ENCODE peak calls at places on chromosomes 7 and 10, in ten cellular contexts. I, F, H, O, B, C, Q, X, Y and E are unnamed samples.
A peak's percentile ranks its signal among the peaks of the same experiment; 100 is the strongest.

GRCh38 chr7:157564518-157565177 is 227.8 kb downstream of the DNAJB6 start:
- DNase-seq in I (no peak), F (no peak), H (no peak), O (no peak), B (peak; percentile 54), C (no peak), Q (peak; percentile 27), X (no peak), Y (no peak), E (no peak)

GRCh38 chr10:74891048-74891447 is 64.6 kb downstream of the KAT6B start:
- DNase-seq in I (no peak), F (no peak), H (no peak), O (no peak), B (no peak), C (no peak), Q (no peak), X (no peak), Y (no peak), E (no peak)

GRCh38 chr10:79358811-79359210 is 11.5 kb downstream of the PPIF start:
- DNase-seq in I (peak; percentile 70), F (peak; percentile 37), H (no peak), O (no peak), B (no peak), C (no peak), Q (no peak), X (no peak), Y (peak; percentile 75), E (no peak)

GRCh38 chr10:18144928-18145327 is 4.7 kb downstream of the CACNB2 start:
- DNase-seq in I (peak; percentile 44), F (no peak), H (no peak), O (no peak), B (no peak), C (no peak), Q (no peak), X (no peak), Y (peak; percentile 41), E (no peak)

GRCh38 chr10:61888744-61889143 is 12.8 kb upstream of the ARID5B start:
- DNase-seq in I (no peak), F (no peak), H (no peak), O (no peak), B (peak; percentile 40), C (no peak), Q (peak; percentile 67), X (no peak), Y (no peak), E (no peak)

GRCh38 chr7:90968871-90969270 is 295.4 kb upstream of the FZD1 start:
- DNase-seq in I (no peak), F (no peak), H (no peak), O (no peak), B (no peak), C (no peak), Q (no peak), X (no peak), Y (no peak), E (no peak)

GRCh38 chr7:369476-369980 is 79.6 kb downstream of the FOXL3 start:
- DNase-seq in I (peak; percentile 55), F (no peak), H (peak; percentile 54), O (no peak), B (no peak), C (no peak), Q (no peak), X (no peak), Y (peak; percentile 57), E (no peak)

GRCh38 chr7:27459021-27459728 is 203.5 kb downstream of the HIBADH start:
- DNase-seq in I (no peak), F (no peak), H (no peak), O (no peak), B (peak; percentile 31), C (no peak), Q (peak; percentile 30), X (no peak), Y (no peak), E (no peak)

GRCh38 chr7:158771213-158771817 is 58.0 kb downstream of the ESYT2 start:
- DNase-seq in I (no peak), F (no peak), H (no peak), O (no peak), B (no peak), C (no peak), Q (no peak), X (no peak), Y (no peak), E (no peak)

GRCh38 chr10:54961040-54961439 is 160.0 kb upstream of the PCDH15 start:
- DNase-seq in I (no peak), F (no peak), H (no peak), O (no peak), B (no peak), C (no peak), Q (no peak), X (no peak), Y (no peak), E (no peak)

GRCh38 chr10:70124415-70124814 is 8.2 kb downstream of the AIFM2 start:
- DNase-seq in I (no peak), F (no peak), H (no peak), O (no peak), B (no peak), C (no peak), Q (no peak), X (no peak), Y (no peak), E (no peak)